ENCODE peak calls at places on chromosome X, in six cellular contexts. H is psoas muscle, S is heart left ventricle, Y is mucosa of descending colon, V is cardiac muscle cell, C is Caco-2. I is an unnamed sample.

GRCh38 chrX:125003746-125004446 is 315.8 kb upstream of the TEX13C start:
- DNase-seq in H (no peak), S (no peak), Y (no peak), V (no peak), C (no peak), I (no peak)

GRCh38 chrX:131727778-131728177 is 183.9 kb downstream of the OR13H1 start:
- DNase-seq in H (no peak), S (no peak), Y (no peak), V (no peak), C (no peak), I (no peak)

GRCh38 chrX:38868941-38869378 is 67.7 kb downstream of the MID1IP1 start:
- DNase-seq in H (no peak), S (no peak), Y (no peak), V (no peak), C (no peak), I (no peak)

GRCh38 chrX:98405376-98405775 is 1521.7 kb downstream of the RPA4 start:
- DNase-seq in H (no peak), S (no peak), Y (no peak), V (no peak), C (no peak), I (no peak)

GRCh38 chrX:13750204-13750603 is 15.7 kb downstream of the OFD1 start:
- DNase-seq in H (no peak), S (no peak), Y (no peak), V (peak; percentile 40), C (peak; percentile 39), I (no peak)

GRCh38 chrX:68732906-68733493 is 85.5 kb downstream of the STARD8 start:
- DNase-seq in H (peak; percentile 60), S (peak; percentile 47), Y (peak; percentile 74), V (peak; percentile 62), C (peak; percentile 65), I (peak; percentile 81)

GRCh38 chrX:45428816-45429215 is 228.1 kb upstream of the DIPK2B start:
- DNase-seq in H (no peak), S (no peak), Y (no peak), V (no peak), C (no peak), I (no peak)

GRCh38 chrX:117510453-117510852 is 606.2 kb downstream of the KLHL13 start:
- DNase-seq in H (no peak), S (no peak), Y (no peak), V (peak; percentile 38), C (peak; percentile 1), I (no peak)

GRCh38 chrX:107752714-107753113 is 22.9 kb downstream of the TSC22D3 start:
- DNase-seq in H (no peak), S (no peak), Y (no peak), V (no peak), C (no peak), I (no peak)

GRCh38 chrX:1581132-1581531 is 10.3 kb upstream of the AKAP17A start:
- DNase-seq in H (no peak), S (no peak), Y (no peak), V (peak; percentile 23), C (peak; percentile 67), I (no peak)

GRCh38 chrX:123860983-123861382 is 1.1 kb downstream of the XIAP start:
- DNase-seq in H (no peak), S (no peak), Y (no peak), V (no peak), C (no peak), I (no peak)

GRCh38 chrX:11287505-11287904 is 5.7 kb upstream of the AMELX start:
- DNase-seq in H (no peak), S (no peak), Y (no peak), V (no peak), C (no peak), I (no peak)

GRCh38 chrX:154750301-154751120 is at the start of gene GAB3:
- DNase-seq in H (peak; percentile 39), S (peak; percentile 49), Y (peak; percentile 58), V (peak; percentile 77), C (peak; percentile 20), I (peak; percentile 77)

GRCh38 chrX:54397113-54397512 is 39.3 kb upstream of the WNK3 start:
- DNase-seq in H (no peak), S (no peak), Y (no peak), V (no peak), C (no peak), I (no peak)

GRCh38 chrX:17359500-17359899 is 15.5 kb upstream of the NHS start:
- DNase-seq in H (no peak), S (no peak), Y (no peak), V (no peak), C (no peak), I (no peak)

GRCh38 chrX:65148232-65148631 is 172.0 kb upstream of the ZC4H2 start:
- DNase-seq in H (no peak), S (no peak), Y (no peak), V (no peak), C (no peak), I (no peak)
- H3K36me3 ChIP-seq in H (no peaks in the 10 kb centered on the region), S (no peaks in the 10 kb centered on the region), Y (no peaks in the 10 kb centered on the region), V (no peaks in the 10 kb centered on the region), C (no peaks in the 10 kb centered on the region), I (no peaks in the 10 kb centered on the region)

DNA sequence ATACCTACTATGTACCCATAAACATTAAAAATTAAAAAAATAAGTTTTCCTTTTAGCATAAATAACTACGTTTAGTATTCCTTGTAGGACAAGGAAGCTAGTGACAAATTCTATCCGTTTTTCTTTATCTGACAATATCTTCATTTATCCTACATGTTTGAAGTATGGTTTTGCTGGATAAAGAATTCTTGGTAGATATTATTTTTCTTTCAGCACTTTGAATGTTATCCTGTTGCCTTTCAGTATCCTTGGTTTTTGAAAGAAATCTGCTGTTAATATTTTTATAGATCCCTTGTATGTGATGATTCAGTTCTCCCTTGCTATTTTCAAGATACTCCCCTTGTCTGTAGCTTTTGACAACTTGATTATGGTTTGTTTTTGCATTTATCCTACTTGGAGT is 76.6 kb downstream of the CASK start:
- DNase-seq in H (no peak), S (no peak), Y (no peak), V (no peak), C (no peak), I (no peak)
- H3K36me3 ChIP-seq in H (no peaks in the 10 kb centered on the region), S (no peaks in the 10 kb centered on the region), Y (no peaks in the 10 kb centered on the region), V (peaks cover 9% of the 10 kb centered on the region), C (no peaks in the 10 kb centered on the region), I (no peaks in the 10 kb centered on the region)

GRCh38 chrX:2732649-2733048 is 19.2 kb upstream of the XG start:
- DNase-seq in H (no peak), S (no peak), Y (no peak), V (no peak), C (no peak), I (no peak)

GRCh38 chrX:2732076-2732475 is 19.8 kb upstream of the XG start:
- DNase-seq in H (no peak), S (no peak), Y (no peak), V (no peak), C (no peak), I (no peak)

DNA sequence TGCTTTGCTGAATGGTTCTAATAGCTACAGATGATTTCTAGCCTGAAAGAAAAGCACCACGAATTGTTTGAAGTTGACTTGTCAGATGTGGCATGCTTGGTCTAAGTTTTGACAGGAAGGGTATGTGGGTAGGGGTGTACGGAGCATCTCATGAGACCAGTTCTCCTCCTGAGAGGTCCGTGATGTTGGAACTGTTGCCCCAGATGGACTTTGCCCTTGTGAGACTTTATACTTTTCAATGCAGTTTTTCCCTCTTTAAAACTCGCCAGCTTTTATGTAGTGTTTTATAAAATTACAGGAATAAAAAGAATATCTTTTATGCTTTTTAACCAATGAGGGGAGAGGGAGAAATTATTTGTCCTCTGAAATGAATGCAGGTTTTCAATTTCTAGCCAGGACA is 16.6 kb upstream of the XG start:
- DNase-seq in H (no peak), S (no peak), Y (no peak), V (no peak), C (no peak), I (no peak)
- H3K36me3 ChIP-seq in H (no peaks in the 10 kb centered on the region), S (no peaks in the 10 kb centered on the region), Y (no peaks in the 10 kb centered on the region), V (peaks cover 22% of the 10 kb centered on the region), C (peaks cover 5% of the 10 kb centered on the region), I (peaks cover 6% of the 10 kb centered on the region)

DNA sequence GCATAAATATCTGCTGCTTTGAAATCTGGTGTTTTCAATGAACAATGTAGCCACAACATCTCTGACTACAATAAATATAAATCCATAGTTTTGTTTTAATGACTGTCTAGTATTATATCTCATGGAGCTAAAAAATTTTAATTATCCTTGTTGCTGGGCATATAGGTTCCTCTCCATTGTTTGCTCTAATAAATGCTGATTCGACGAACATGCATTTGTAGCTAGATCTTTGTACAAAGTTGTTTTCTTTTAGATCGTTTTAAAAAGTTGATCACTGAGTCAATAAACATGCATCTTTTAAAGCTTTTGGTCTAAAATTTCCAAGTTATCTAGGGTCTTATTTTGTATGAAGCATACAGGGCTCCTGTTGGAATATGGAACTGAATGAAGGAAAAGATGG is 130.5 kb upstream of the GPR101 start:
- DNase-seq in H (no peak), S (no peak), Y (no peak), V (no peak), C (no peak), I (no peak)
- H3K36me3 ChIP-seq in H (no peaks in the 10 kb centered on the region), S (no peaks in the 10 kb centered on the region), Y (no peaks in the 10 kb centered on the region), V (no peaks in the 10 kb centered on the region), C (no peaks in the 10 kb centered on the region), I (no peaks in the 10 kb centered on the region)

GRCh38 chrX:66005832-66006449 is 33.9 kb downstream of the VSIG4 start:
- DNase-seq in H (no peak), S (no peak), Y (no peak), V (no peak), C (no peak), I (no peak)
- H3K36me3 ChIP-seq in H (no peaks in the 10 kb centered on the region), S (no peaks in the 10 kb centered on the region), Y (no peaks in the 10 kb centered on the region), V (no peaks in the 10 kb centered on the region), C (no peaks in the 10 kb centered on the region), I (no peaks in the 10 kb centered on the region)